ENCODE peak calls at places on chromosomes 12 and 14, in six cellular contexts. O is fibroblast of mammary gland, R is NCI-H1105 treated with DMSO at 0.1 percent for 48 hours, L is cardiac fibroblast, D is uterus, W is RWPE1. H is an unnamed sample.

GRCh38 chr12:54018608-54018984 is 9.6 kb upstream of the HOXC6 start:
- DNase-seq in R (peak), O (peak), D (peak), L (no peak), W (no peak), H (no peak)

GRCh38 chr12:12804432-12804886 is 8.7 kb upstream of the DDX47 start:
- DNase-seq in L (peak), R (no peak), W (peak), D (no peak), O (peak), H (no peak)

GRCh38 chr12:24928131-24928530 is 20.8 kb downstream of the BCAT1 start:
- DNase-seq in W (no peak), L (no peak), O (no peak), D (no peak), R (no peak), H (no peak)

GRCh38 chr12:39441189-39441962 is 1.5 kb downstream of the KIF21A start:
- DNase-seq in O (no peak), L (no peak), W (no peak), D (no peak), R (peak), H (no peak)

GRCh38 chr12:19277707-19278106 is 148.2 kb downstream of the PLEKHA5 start:
- DNase-seq in W (no peak), R (peak), O (no peak), L (no peak), D (no peak), H (no peak)

GRCh38 chr14:80867091-80867490 is 74.4 kb downstream of the CEP128 start:
- DNase-seq in W (no peak), R (no peak), L (no peak), D (no peak), O (peak), H (no peak)

GRCh38 chr12:109435428-109436180 is 41.5 kb downstream of the KCTD10 start:
- DNase-seq in R (no peak), L (no peak), D (no peak), W (no peak), O (no peak), H (no peak)

GRCh38 chr14:96243785-96244184 is 12.2 kb upstream of the BDKRB1 start:
- DNase-seq in O (no peak), L (no peak), R (no peak), W (no peak), D (no peak), H (no peak)

GRCh38 chr14:51650721-51651387 is 856 bp upstream of the FRMD6 start:
- DNase-seq in D (peak), W (no peak), L (peak), O (peak), R (no peak), H (peak)

GRCh38 chr14:22547948-22548750 is 40.9 kb downstream of the DAD1 start:
- DNase-seq in R (no peak), D (no peak), W (no peak), L (no peak), O (no peak), H (no peak)

GRCh38 chr12:115255257-115255656 is 571.3 kb upstream of the TBX3 start:
- DNase-seq in D (no peak), R (no peak), W (no peak), O (no peak), L (no peak), H (no peak)

GRCh38 chr14:105092912-105093425 is 27.7 kb upstream of the GPR132 start:
- DNase-seq in W (peak), D (peak), O (no peak), L (peak), R (no peak), H (peak)

GRCh38 chr14:53090853-53091252 is 62.3 kb downstream of the DDHD1 start:
- DNase-seq in L (no peak), R (no peak), D (no peak), O (no peak), W (no peak), H (no peak)

GRCh38 chr12:89707992-89708792 is 446 bp downstream of the ATP2B1 start:
- DNase-seq in O (no peak), R (peak), D (peak), W (no peak), L (peak), H (peak)

GRCh38 chr12:127169321-127170270 is 1097.4 kb upstream of the TMEM132C start:
- DNase-seq in D (no peak), W (no peak), O (peak), R (no peak), L (no peak), H (no peak)

GRCh38 chr12:56614627-56615026 is 15.5 kb downstream of the BAZ2A start:
- DNase-seq in R (no peak), W (no peak), D (no peak), O (no peak), L (no peak), H (no peak)

GRCh38 chr14:81192594-81192993 is 28.2 kb downstream of the GTF2A1 start:
- DNase-seq in R (no peak), L (no peak), O (no peak), D (no peak), W (no peak), H (no peak)

GRCh38 chr14:67237591-67237990 is 3.6 kb upstream of the PALS1 start:
- DNase-seq in W (no peak), O (no peak), R (no peak), D (no peak), L (no peak), H (no peak)

GRCh38 chr12:3761116-3761770 is 8.3 kb upstream of the CRACR2A start:
- DNase-seq in D (no peak), O (peak), W (no peak), L (peak), R (no peak), H (no peak)

GRCh38 chr12:27178723-27179398 is 65.2 kb upstream of the STK38L start:
- DNase-seq in O (no peak), R (no peak), L (peak), D (no peak), W (no peak), H (no peak)

GRCh38 chr12:79069009-79069408 is 204.4 kb downstream of the SYT1 start:
- DNase-seq in D (no peak), O (no peak), L (no peak), R (peak), W (no peak), H (no peak)

GRCh38 chr12:69988601-69989194 is 163.7 kb downstream of the MYRFL start:
- DNase-seq in R (no peak), D (no peak), L (peak), W (no peak), O (peak), H (no peak)

GRCh38 chr12:57230381-57231155 is 1.1 kb downstream of the SHMT2 start:
- DNase-seq in D (no peak), O (no peak), W (no peak), R (no peak), L (no peak), H (no peak)

GRCh38 chr12:88056571-88056970 is 27.4 kb upstream of the C12orf50 start:
- DNase-seq in D (no peak), O (no peak), L (peak), R (no peak), W (no peak), H (no peak)

H was measured in sigmoid colon.